ENCODE peak calls at places on chromosomes 5 and 9, in ten cellular contexts. F is lower leg skin; D is HuH-7; K is dermis blood vessel endothelial cell; W is lower lobe of right lung; Q is stimulated activated CD8-positive, alpha-beta memory T cell treated with anti-CD3 and anti-CD28 coated beads, Interleukin-4, amount 100 ng/mL, for 4 hours; A is stimulated activated CD4-positive, alpha-beta T cell treated with anti-CD3 and anti-CD28 coated beads, Interleukin-2, amount 100 ng/mL, for 48 hours; R is SK-MEL-5; G is NCI-H2171 treated with DMSO at 0.1 percent for 48 hours; J is AG10803. U is an unnamed sample.

GRCh38 chr5:178703015-178703414 is 27.4 kb downstream of the ZNF354A start:
- DNase-seq in F (no peak), G (no peak), Q (no peak), J (no peak), W (no peak), D (no peak), K (no peak), R (no peak), A (no peak), U (no peak)

GRCh38 chr9:12775373-12775962 is 648 bp downstream of the LURAP1L start:
- DNase-seq in Q (no peak), D (no peak), R (no peak), A (no peak), W (peak; percentile 42), G (no peak), K (no peak), F (no peak), J (no peak), U (peak; percentile 45)

GRCh38 chr9:70588999-70589398 is 174.5 kb upstream of the KLF9 start:
- DNase-seq in Q (no peak), R (peak; percentile 88), J (peak; percentile 26), F (no peak), W (no peak), K (no peak), D (no peak), G (no peak), A (no peak), U (no peak)

GRCh38 chr9:114248274-114248673 is 74.6 kb upstream of the ORM1 start:
- DNase-seq in A (no peak), J (no peak), W (no peak), K (no peak), R (no peak), F (no peak), Q (no peak), D (no peak), G (no peak), U (peak; percentile 31)

GRCh38 chr5:92364986-92365550 is 982.0 kb upstream of the ARRDC3 start:
- DNase-seq in J (peak; percentile 78), Q (no peak), D (no peak), A (no peak), F (no peak), K (no peak), W (no peak), G (no peak), R (no peak), U (no peak)

GRCh38 chr5:94433393-94434149 is 184.8 kb downstream of the KIAA0825 start:
- DNase-seq in D (no peak), A (no peak), R (peak; percentile 9), F (peak; percentile 59), Q (no peak), G (no peak), W (no peak), K (peak; percentile 61), J (peak; percentile 95), U (no peak)

GRCh38 chr9:38360880-38361836 is 31.3 kb upstream of the ALDH1B1 start:
- DNase-seq in D (no peak), F (no peak), K (no peak), Q (no peak), A (no peak), W (no peak), R (no peak), G (no peak), J (peak; percentile 30), U (no peak)

GRCh38 chr9:16030513-16031185 is 477.8 kb downstream of the CCDC171 start:
- DNase-seq in W (no peak), R (peak; percentile 84), K (no peak), Q (no peak), A (no peak), J (peak; percentile 92), F (no peak), D (no peak), G (no peak), U (no peak)

GRCh38 chr9:79734989-79735779 is 163.4 kb downstream of the TLE4 start:
- DNase-seq in G (no peak), Q (no peak), D (no peak), A (no peak), K (no peak), W (no peak), R (no peak), J (peak; percentile 71), F (no peak), U (no peak)

GRCh38 chr5:72478684-72479083 is 28.5 kb downstream of the ZNF366 start:
- DNase-seq in W (no peak), F (no peak), D (no peak), G (no peak), Q (no peak), J (peak; percentile 40), K (no peak), A (no peak), R (no peak), U (peak; percentile 49)

GRCh38 chr9:91208837-91209236 is 152.9 kb downstream of the AUH start:
- DNase-seq in W (no peak), Q (no peak), D (no peak), J (no peak), F (no peak), K (no peak), A (no peak), R (no peak), G (no peak), U (peak; percentile 39)

GRCh38 chr9:33234511-33235467 is 5.2 kb upstream of the SPINK4 start:
- DNase-seq in W (no peak), K (no peak), R (no peak), A (no peak), G (no peak), J (peak; percentile 9), Q (no peak), D (no peak), F (no peak), U (no peak)

GRCh38 chr9:105132006-105132405 is 112.4 kb upstream of the SLC44A1 start:
- DNase-seq in A (no peak), K (no peak), Q (no peak), G (no peak), R (no peak), D (no peak), W (no peak), J (peak; percentile 71), F (no peak), U (no peak)

GRCh38 chr5:3661755-3662296 is 66.2 kb downstream of the IRX1 start:
- DNase-seq in W (no peak), K (no peak), J (no peak), G (no peak), F (no peak), Q (no peak), D (no peak), A (no peak), R (no peak), U (no peak)

GRCh38 chr5:65625743-65626142 is 916 bp downstream of the SHLD3 start:
- DNase-seq in Q (no peak), D (no peak), F (no peak), A (no peak), K (peak; percentile 4), W (no peak), R (peak; percentile 30), J (no peak), G (no peak), U (peak; percentile 20)

GRCh38 chr5:5198111-5198510 is 58.0 kb downstream of the ADAMTS16 start:
- DNase-seq in G (no peak), D (no peak), Q (no peak), A (no peak), K (no peak), F (no peak), W (no peak), J (no peak), R (no peak), U (no peak)

GRCh38 chr9:137786511-137786920 is 91.1 kb upstream of the CACNA1B start:
- DNase-seq in Q (no peak), A (no peak), J (peak; percentile 52), D (no peak), W (no peak), K (no peak), G (no peak), F (no peak), R (no peak), U (peak; percentile 43)

GRCh38 chr5:8012131-8012977 is 143.4 kb downstream of the MTRR start:
- DNase-seq in A (no peak), D (no peak), R (peak; percentile 32), G (no peak), J (no peak), Q (no peak), W (no peak), F (no peak), K (no peak), U (no peak)

GRCh38 chr9:125654121-125654520 is 52.9 kb downstream of the MAPKAP1 start:
- DNase-seq in R (no peak), J (no peak), F (no peak), W (no peak), D (no peak), Q (no peak), G (no peak), K (no peak), A (no peak), U (no peak)

GRCh38 chr9:114344188-114344566 is 14.5 kb downstream of the ORM2 start:
- DNase-seq in F (no peak), R (no peak), K (no peak), J (no peak), D (no peak), G (no peak), W (no peak), A (no peak), Q (no peak), U (no peak)

GRCh38 chr5:65391591-65391990 is 90.1 kb downstream of the ADAMTS6 start:
- DNase-seq in W (no peak), J (peak; percentile 67), A (no peak), F (no peak), G (no peak), R (no peak), K (no peak), Q (no peak), D (no peak), U (no peak)

U was measured in pons.